ENCODE peak calls at places on chromosome 6, in four cellular contexts. A is ovary, F is upper lobe of right lung, T is heart right ventricle. V is an unnamed sample.

GRCh38 chr6:135740580-135740979 is 110.9 kb upstream of the PDE7B start:
- DNase-seq in A (no peak), F (no peak), T (no peak), V (no peak)

GRCh38 chr6:11356404-11357155 is 124.1 kb upstream of the NEDD9 start:
- DNase-seq in A (no peak), F (no peak), T (peak; percentile 64), V (no peak)

GRCh38 chr6:125201961-125202729 is 48.6 kb downstream of the TPD52L1 start:
- DNase-seq in A (peak; percentile 57), F (peak; percentile 81), T (no peak), V (no peak)

GRCh38 chr6:32662836-32663235 is 3.6 kb downstream of the HLA-DQB1 start:
- DNase-seq in A (no peak), F (no peak), T (no peak), V (no peak)

GRCh38 chr6:21840428-21840827 is 246.9 kb downstream of the SOX4 start:
- DNase-seq in A (no peak), F (no peak), T (no peak), V (no peak)

GRCh38 chr6:32668226-32668747 is 1.8 kb upstream of the HLA-DQB1 start:
- DNase-seq in A (no peak), F (peak; percentile 47), T (peak; percentile 78), V (peak; percentile 24)

GRCh38 chr6:73739097-73739496 is 43.1 kb downstream of the CD109 start:
- DNase-seq in A (no peak), F (no peak), T (no peak), V (no peak)

GRCh38 chr6:107989166-107990094 is 31.4 kb upstream of the SEC63 start:
- DNase-seq in A (no peak), F (no peak), T (no peak), V (no peak)

GRCh38 chr6:163146036-163146435 is 268.5 kb upstream of the QKI start:
- DNase-seq in A (no peak), F (no peak), T (no peak), V (no peak)

GRCh38 chr6:9116026-9116425 is 680.7 kb upstream of the SLC35B3 start:
- DNase-seq in A (no peak), F (no peak), T (no peak), V (no peak)

GRCh38 chr6:37058084-37058586 is 52.7 kb downstream of the FGD2 start:
- DNase-seq in A (no peak), F (no peak), T (no peak), V (no peak)

GRCh38 chr6:142946924-142947701 is 2.1 kb upstream of the HIVEP2 start:
- DNase-seq in A (peak; percentile 87), F (peak; percentile 93), T (peak; percentile 90), V (peak; percentile 56)

GRCh38 chr6:19463925-19464324 is 373.2 kb upstream of the ID4 start:
- DNase-seq in A (no peak), F (no peak), T (no peak), V (no peak)

GRCh38 chr6:82084324-82084920 is 163.1 kb downstream of the IBTK start:
- DNase-seq in A (no peak), F (no peak), T (no peak), V (no peak)

GRCh38 chr6:40972814-40973213 is 66.2 kb downstream of the UNC5CL start:
- DNase-seq in A (no peak), F (no peak), T (no peak), V (no peak)

GRCh38 chr6:25404693-25405169 is 125.6 kb downstream of the CARMIL1 start:
- DNase-seq in A (no peak), F (no peak), T (no peak), V (peak; percentile 50)

GRCh38 chr6:124961784-124962611 is at the start of gene RNF217:
- DNase-seq in A (peak; percentile 75), F (peak; percentile 88), T (peak; percentile 62), V (no peak)

GRCh38 chr6:85458782-85459181 is 8.9 kb downstream of the NT5E start:
- DNase-seq in A (no peak), F (no peak), T (no peak), V (no peak)

GRCh38 chr6:106256201-106256968 is 69.2 kb downstream of the ATG5 start:
- DNase-seq in A (no peak), F (no peak), T (no peak), V (no peak)

GRCh38 chr6:111691345-111692225 is 85.9 kb upstream of the TRAF3IP2 start:
- DNase-seq in A (no peak), F (no peak), T (no peak), V (no peak)

GRCh38 chr6:13384966-13385365 is 56.6 kb upstream of the TBC1D7 start:
- DNase-seq in A (no peak), F (no peak), T (no peak), V (no peak)

GRCh38 chr6:28947831-28948270 is 24.1 kb upstream of the TRIM27 start:
- DNase-seq in A (no peak), F (no peak), T (no peak), V (no peak)

GRCh38 chr6:121668259-121668658 is 232.8 kb downstream of the GJA1 start:
- DNase-seq in A (no peak), F (no peak), T (no peak), V (no peak)

GRCh38 chr6:137282253-137282652 is 63.1 kb upstream of the IFNGR1 start:
- DNase-seq in A (no peak), F (no peak), T (no peak), V (no peak)

GRCh38 chr6:157240059-157240959 is 83.0 kb downstream of the TMEM242 start:
- DNase-seq in A (peak; percentile 88), F (peak; percentile 59), T (no peak), V (no peak)

GRCh38 chr6:106425382-106425781 is 64.9 kb downstream of the CRYBG1 start:
- DNase-seq in A (no peak), F (no peak), T (no peak), V (no peak)

GRCh38 chr6:73169111-73169510 is 56.2 kb downstream of the KHDC1L start:
- DNase-seq in A (no peak), F (no peak), T (no peak), V (no peak)

GRCh38 chr6:108117427-108118358 is 43.2 kb upstream of the OSTM1 start:
- DNase-seq in A (no peak), F (peak; percentile 79), T (no peak), V (no peak)

GRCh38 chr6:21856096-21856825 is 262.7 kb downstream of the SOX4 start:
- DNase-seq in A (no peak), F (no peak), T (no peak), V (no peak)

GRCh38 chr6:111210074-111210729 is 122.9 kb downstream of the SLC16A10 start:
- DNase-seq in A (no peak), F (no peak), T (peak; percentile 22), V (no peak)

GRCh38 chr6:124968401-124968800 is 6.2 kb downstream of the RNF217 start:
- DNase-seq in A (no peak), F (no peak), T (no peak), V (no peak)

GRCh38 chr6:125197795-125198269 is 44.3 kb downstream of the TPD52L1 start:
- DNase-seq in A (peak; percentile 77), F (peak; percentile 68), T (peak; percentile 71), V (no peak)

GRCh38 chr6:96626749-96627353 is 63.9 kb downstream of the FHL5 start:
- DNase-seq in A (no peak), F (no peak), T (no peak), V (no peak)

GRCh38 chr6:42099340-42100028 is 42.9 kb downstream of the C6orf132 start:
- DNase-seq in A (no peak), F (peak; percentile 86), T (no peak), V (no peak)

GRCh38 chr6:134168580-134169223 is 116.3 kb upstream of the SLC2A12 start:
- DNase-seq in A (no peak), F (no peak), T (no peak), V (no peak)

GRCh38 chr6:134171517-134171916 is 119.1 kb upstream of the SLC2A12 start:
- DNase-seq in A (no peak), F (no peak), T (no peak), V (no peak)

GRCh38 chr6:134169881-134170486 is 117.6 kb upstream of the SLC2A12 start:
- DNase-seq in A (no peak), F (no peak), T (peak; percentile 56), V (no peak)

GRCh38 chr6:134172020-134172766 is 119.8 kb upstream of the SLC2A12 start:
- DNase-seq in A (no peak), F (no peak), T (no peak), V (no peak)

GRCh38 chr6:134170844-134171243 is 118.4 kb upstream of the SLC2A12 start:
- DNase-seq in A (no peak), F (no peak), T (no peak), V (no peak)
- TF ChIP-seq CTCF in A (no peak), F (no peak), T (no peak), V (no peak)

DNA sequence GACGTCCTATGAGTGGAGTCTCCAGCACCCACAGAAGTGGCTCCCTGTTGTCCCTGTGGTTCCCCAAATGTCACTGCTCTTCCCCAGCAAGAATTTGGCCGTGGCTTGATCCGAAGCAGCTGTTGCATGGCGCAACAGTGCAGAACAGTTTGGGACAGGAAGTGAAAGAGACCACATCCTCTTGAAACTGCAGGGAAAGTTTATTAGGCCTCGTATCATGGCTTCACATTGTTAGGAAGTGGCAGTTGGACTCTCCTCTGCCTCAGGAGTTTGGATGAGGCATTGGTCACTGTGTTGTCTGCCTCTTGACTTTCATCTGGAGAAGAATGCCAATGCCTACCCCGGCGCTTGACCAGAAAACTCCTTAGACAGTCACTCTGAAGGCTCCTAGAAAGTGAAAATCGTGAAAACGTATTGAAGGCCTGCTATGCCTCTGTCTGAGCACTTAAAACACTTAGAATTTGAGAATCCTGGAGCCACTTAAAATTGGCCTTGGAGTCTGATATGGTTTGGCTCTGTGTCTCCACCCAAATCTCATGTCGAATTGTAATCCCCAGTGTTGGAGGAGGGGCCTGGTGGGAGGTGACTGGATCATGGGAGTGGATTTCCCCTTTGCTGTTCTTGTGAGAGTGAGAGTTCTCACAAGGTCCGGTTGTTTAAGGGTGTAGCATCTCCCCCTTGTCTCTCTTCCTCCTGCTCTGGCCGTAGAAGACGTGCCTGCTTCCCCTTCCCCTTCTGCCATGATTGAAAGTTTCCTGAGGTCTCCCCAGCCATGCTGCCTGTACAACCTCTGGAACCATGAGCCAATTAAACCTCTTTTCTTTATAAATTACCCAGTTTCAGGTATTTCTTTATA is 334.9 kb upstream of the JARID2 start:
- DNase-seq in A (no peak), F (peak; percentile 77), T (peak; percentile 38), V (no peak)
- H3K4me1 ChIP-seq in A (peaks cover 6% of the 10 kb centered on the region), F (peaks cover 7% of the 10 kb centered on the region), T (no peaks in the 10 kb centered on the region), V (peaks cover 20% of the 10 kb centered on the region)

GRCh38 chr6:138653435-138653834 is 120.1 kb upstream of the CCDC28A start:
- DNase-seq in A (no peak), F (no peak), T (no peak), V (no peak)
- H3K27ac ChIP-seq in A (no peak overlapping the region), F (no peak overlapping the region), T (no peak overlapping the region), V (no peak overlapping the region)

DNA sequence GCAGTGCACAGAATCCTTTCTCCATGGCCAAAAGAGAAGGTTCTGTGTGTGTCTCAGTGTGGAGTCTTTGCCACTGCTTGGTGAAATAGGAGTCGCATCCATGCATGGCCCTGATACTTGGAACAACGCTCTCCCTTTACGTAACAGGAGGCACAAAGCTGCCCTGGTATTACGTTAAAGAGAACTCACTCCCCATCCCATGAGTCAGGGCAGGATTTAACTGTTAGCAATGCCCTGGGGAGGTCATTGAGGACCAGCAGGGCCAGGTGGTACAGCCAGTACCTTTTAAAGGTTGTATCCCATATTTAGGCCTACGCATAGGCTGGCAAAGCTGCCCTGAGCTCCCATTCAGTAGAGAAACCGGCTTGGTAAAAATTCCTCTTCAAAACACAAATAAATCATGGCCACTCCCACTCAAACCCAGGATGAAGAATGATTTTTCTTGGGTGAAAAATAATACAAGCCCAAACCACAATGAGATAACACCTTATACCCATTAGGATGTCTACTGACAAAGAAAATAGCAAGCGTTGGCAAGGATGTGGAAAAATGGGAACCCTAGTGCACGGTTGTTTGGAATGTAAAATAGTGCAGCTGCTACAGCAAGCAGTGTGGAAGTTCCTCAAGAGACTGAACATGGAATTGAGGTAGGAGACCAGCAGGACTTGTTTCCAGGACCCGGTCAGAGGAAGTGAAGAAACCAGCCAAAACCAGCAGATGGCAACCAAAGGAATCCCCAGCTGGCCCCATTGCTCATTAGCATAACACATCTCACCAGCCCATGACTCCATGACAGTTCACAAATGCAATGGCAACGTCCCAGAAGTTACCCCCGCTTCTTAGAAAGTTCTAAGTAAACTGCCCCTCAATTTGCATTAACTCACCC is 37.0 kb downstream of the MYLK4 start:
- DNase-seq in A (no peak), F (no peak), T (no peak), V (no peak)
- TF ChIP-seq CTCF in A (no peak), F (no peak), T (no peak), V (no peak)